ENCODE peak calls at places on chromosome 16, in six cellular contexts. U is H1, L is ovary, O is uterus, X is A549, T is body of pancreas. C is an unnamed sample. For H3K4me1, the result is how much of the 10 kb centered on the place peaks cover.

GRCh38 chr16:66429290-66429962 is 2.3 kb downstream of the BEAN1 start:
- DNase-seq in T (no peak), X (no peak), O (no peak), U (no peak), L (no peak), C (peak)

GRCh38 chr16:86663691-86664517 is 85.6 kb downstream of the FOXL1 start:
- DNase-seq in U (no peak), T (no peak), X (peak), O (no peak), L (no peak), C (peak)

GRCh38 chr16:23788653-23789052 is 33.8 kb downstream of the CHP2 start:
- DNase-seq in L (no peak), U (no peak), T (no peak), O (no peak), X (no peak), C (no peak)

GRCh38 chr16:56812884-56813283 is 52.1 kb upstream of the SLC12A3 start:
- DNase-seq in U (no peak), T (no peak), O (no peak), L (no peak), X (peak), C (no peak)

GRCh38 chr16:57000271-57001025 is 11.1 kb downstream of the NLRC5 start:
- DNase-seq in T (peak), L (no peak), O (peak), U (no peak), X (peak), C (no peak)

GRCh38 chr16:5490499-5490898 is 392.9 kb upstream of the EEF2KMT start:
- DNase-seq in U (no peak), T (no peak), O (no peak), L (no peak), X (peak), C (no peak)

GRCh38 chr16:59148756-59149155 is 414.6 kb upstream of the GOT2 start:
- DNase-seq in X (no peak), U (no peak), T (no peak), O (no peak), L (no peak), C (no peak)

GRCh38 chr16:50836121-50836541 is 94.2 kb downstream of the CYLD start:
- DNase-seq in T (no peak), X (no peak), L (no peak), U (no peak), O (no peak), C (no peak)

GRCh38 chr16:19822534-19822933 is 62.1 kb downstream of the GPRC5B start:
- DNase-seq in L (no peak), U (no peak), T (no peak), X (no peak), O (no peak), C (no peak)

GRCh38 chr16:69934044-69934443 is 17.1 kb upstream of the CLEC18A start:
- DNase-seq in U (no peak), T (no peak), O (no peak), X (no peak), L (no peak), C (peak)

GRCh38 chr16:5024632-5025031 is 9.1 kb downstream of the NAGPA start:
- DNase-seq in T (peak), L (no peak), X (peak), O (no peak), U (no peak), C (no peak)

GRCh38 chr16:66289986-66290385 is 76.5 kb upstream of the CDH5 start:
- DNase-seq in O (no peak), T (no peak), L (no peak), U (no peak), X (no peak), C (peak)

GRCh38 chr16:56701534-56701933 is 19.3 kb downstream of the MT1X start:
- DNase-seq in L (no peak), U (no peak), T (no peak), O (no peak), X (no peak), C (no peak)

GRCh38 chr16:84367297-84367680 is 1.0 kb upstream of the ATP2C2 start:
- DNase-seq in L (no peak), U (no peak), O (no peak), T (no peak), X (no peak), C (no peak)

GRCh38 chr16:57999366-57999970 is 1.0 kb downstream of the ZNF319 start:
- DNase-seq in T (no peak), L (no peak), U (no peak), O (no peak), X (peak), C (no peak)

GRCh38 chr16:86455116-86455515 is 55.2 kb upstream of the FOXF1 start:
- DNase-seq in T (no peak), L (no peak), X (no peak), O (no peak), U (no peak), C (no peak)

GRCh38 chr16:23317266-23317661 is 15.2 kb downstream of the SCNN1B start:
- DNase-seq in L (no peak), O (no peak), U (no peak), T (peak), X (peak), C (no peak)

GRCh38 chr16:69055003-69055402 is 50.5 kb upstream of the HAS3 start:
- DNase-seq in T (no peak), X (no peak), O (no peak), U (no peak), L (no peak), C (no peak)

GRCh38 chr16:73049051-73049910 is 1.4 kb upstream of the ZFHX3 start:
- DNase-seq in O (no peak), X (no peak), U (no peak), T (no peak), L (no peak), C (no peak)

GRCh38 chr16:77759821-77760220 is 28.5 kb upstream of the VAT1L start:
- DNase-seq in U (no peak), X (no peak), O (no peak), T (no peak), L (no peak), C (no peak)

GRCh38 chr16:14509675-14510132 is 120.4 kb downstream of the PARN start:
- DNase-seq in X (no peak), T (no peak), U (no peak), L (no peak), O (no peak), C (no peak)

GRCh38 chr16:83273504-83274173 is 534.1 kb upstream of the HSBP1 start:
- DNase-seq in O (no peak), X (no peak), U (no peak), L (no peak), T (no peak), C (no peak)

GRCh38 chr16:53099318-53100130 is 44.7 kb downstream of the CHD9 start:
- DNase-seq in L (peak), T (peak), U (peak), X (peak), O (peak), C (peak)

GRCh38 chr16:4115209-4115940 is 867 bp downstream of the ADCY9 start:
- DNase-seq in T (peak), U (no peak), X (peak), O (peak), L (peak), C (no peak)

GRCh38 chr16:73251608-73252007 is 203.7 kb upstream of the ZFHX3 start:
- DNase-seq in T (no peak), U (no peak), O (no peak), L (no peak), X (no peak), C (no peak)

GRCh38 chr16:78523212-78523995 is 423.9 kb downstream of the WWOX start:
- DNase-seq in O (no peak), X (no peak), U (no peak), L (no peak), T (no peak), C (no peak)

GRCh38 chr16:4748682-4749411 is 14.5 kb downstream of the DNAAF8 start:
- DNase-seq in L (no peak), X (no peak), O (no peak), U (no peak), T (no peak), C (no peak)

GRCh38 chr16:66927012-66927436 is 1.7 kb upstream of the RRAD start:
- DNase-seq in X (peak), O (no peak), U (no peak), T (no peak), L (no peak), C (no peak)

GRCh38 chr16:25108054-25108453 is 3.5 kb upstream of the LCMT1 start:
- DNase-seq in X (peak), U (no peak), T (no peak), O (no peak), L (no peak), C (no peak)

GRCh38 chr16:71542377-71542776 is 16.2 kb downstream of the CHST4 start:
- DNase-seq in O (no peak), T (peak), L (no peak), U (no peak), X (peak), C (no peak)

GRCh38 chr16:51048544-51048943 is 102.5 kb downstream of the SALL1 start:
- DNase-seq in L (no peak), X (peak), T (no peak), U (no peak), O (no peak), C (no peak)

GRCh38 chr16:16004314-16004749 is 54.9 kb downstream of the ABCC1 start:
- DNase-seq in T (no peak), L (no peak), O (no peak), X (peak), U (no peak), C (no peak)

GRCh38 chr16:88735616-88736015 is 29.3 kb downstream of the CTU2 start:
- DNase-seq in U (no peak), L (no peak), O (no peak), T (no peak), X (no peak), C (no peak)

GRCh38 chr16:88732961-88733294 is 26.6 kb downstream of the CTU2 start:
- DNase-seq in X (no peak), O (no peak), L (no peak), U (no peak), T (no peak), C (no peak)

GRCh38 chr16:88733630-88734360 is 27.5 kb downstream of the CTU2 start:
- DNase-seq in L (no peak), O (no peak), U (no peak), T (no peak), X (no peak), C (no peak)

GRCh38 chr16:88735121-88735520 is 28.8 kb downstream of the CTU2 start:
- DNase-seq in U (no peak), T (no peak), L (no peak), X (no peak), O (no peak), C (no peak)

DNA sequence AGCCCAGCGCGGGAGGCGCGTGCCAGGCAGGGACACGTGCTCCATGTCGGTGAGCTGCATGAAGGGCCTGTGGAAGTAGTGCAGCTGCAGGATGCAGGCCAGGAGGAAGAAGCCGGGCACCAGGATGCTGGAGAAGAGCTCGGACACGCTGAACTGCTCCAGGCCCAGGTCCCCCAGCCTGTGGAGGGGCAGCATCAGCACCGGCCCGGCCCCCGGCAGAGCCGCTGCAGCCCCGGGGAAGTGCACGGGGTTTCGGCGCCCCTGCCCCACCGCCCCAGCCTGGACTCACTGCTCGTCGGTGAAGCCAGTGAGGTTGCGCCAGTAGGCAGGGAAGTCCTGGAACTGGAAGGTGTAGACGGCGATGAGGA is 28.0 kb downstream of the CTU2 start:
- DNase-seq in U (no peak), T (no peak), O (no peak), L (no peak), X (no peak), C (no peak)
- TF ChIP-seq CTCF in U (no peak), T (no peak), O (no peak), L (no peak), X (no peak), C (no peak)

GRCh38 chr16:1959269-1960039 is at the start of gene NDUFB10:
- DNase-seq in L (peak), X (peak), U (peak), T (peak), O (peak), C (peak)
- TF ChIP-seq POLR2A in L (peak), X (peak), U (peak), T (peak), O (peak), C (peak)

DNA sequence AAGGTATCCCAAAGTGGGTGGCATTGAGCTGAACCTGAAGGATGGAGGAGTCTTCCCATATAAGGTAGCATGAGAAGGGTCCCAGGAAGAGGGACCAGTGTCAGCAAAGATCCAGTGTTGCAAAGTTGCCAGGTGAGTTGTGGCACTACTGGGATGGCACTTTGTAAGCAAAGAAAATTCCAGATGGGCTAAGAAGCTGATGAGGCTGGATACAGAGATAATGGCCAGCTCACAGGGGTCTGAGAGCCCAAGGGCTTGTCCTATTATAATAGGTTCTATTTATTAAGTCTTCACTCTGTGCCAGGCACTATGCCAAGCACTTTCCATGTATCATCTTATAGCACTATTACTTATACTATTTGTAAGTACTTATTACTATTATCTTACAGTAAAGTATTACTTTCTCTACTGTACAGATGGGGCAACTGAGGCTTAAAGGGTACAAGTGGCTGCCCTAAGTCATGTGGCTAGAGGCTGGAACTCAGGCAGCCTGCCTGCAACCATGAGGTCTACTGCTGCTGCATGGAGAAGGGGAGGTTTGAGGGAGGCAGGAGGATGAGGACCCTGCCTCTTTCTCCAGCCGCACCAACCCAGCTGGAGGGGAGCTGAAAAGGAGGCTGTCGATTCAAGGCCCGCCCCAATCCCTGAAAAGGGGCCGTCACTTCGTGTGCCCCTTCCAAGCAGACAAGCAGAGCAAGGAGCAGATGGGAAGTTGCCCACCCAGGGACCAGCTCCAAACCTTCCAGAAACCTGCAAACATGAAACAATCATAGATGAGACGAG is 86.5 kb downstream of the C16orf78 start:
- DNase-seq in U (no peak), T (no peak), O (no peak), L (no peak), X (no peak), C (peak)
- H3K4me1 ChIP-seq in U (under half), T (under half), O (under half), L (under half), X (under half), C (under half)

GRCh38 chr16:8872967-8873865 is 4.4 kb upstream of the CARHSP1 start:
- DNase-seq in L (no peak), U (no peak), X (no peak), T (no peak), O (no peak), C (no peak)
- TF ChIP-seq CTCF in L (no peak), U (no peak), X (peak), T (no peak), O (no peak), C (no peak)

DNA sequence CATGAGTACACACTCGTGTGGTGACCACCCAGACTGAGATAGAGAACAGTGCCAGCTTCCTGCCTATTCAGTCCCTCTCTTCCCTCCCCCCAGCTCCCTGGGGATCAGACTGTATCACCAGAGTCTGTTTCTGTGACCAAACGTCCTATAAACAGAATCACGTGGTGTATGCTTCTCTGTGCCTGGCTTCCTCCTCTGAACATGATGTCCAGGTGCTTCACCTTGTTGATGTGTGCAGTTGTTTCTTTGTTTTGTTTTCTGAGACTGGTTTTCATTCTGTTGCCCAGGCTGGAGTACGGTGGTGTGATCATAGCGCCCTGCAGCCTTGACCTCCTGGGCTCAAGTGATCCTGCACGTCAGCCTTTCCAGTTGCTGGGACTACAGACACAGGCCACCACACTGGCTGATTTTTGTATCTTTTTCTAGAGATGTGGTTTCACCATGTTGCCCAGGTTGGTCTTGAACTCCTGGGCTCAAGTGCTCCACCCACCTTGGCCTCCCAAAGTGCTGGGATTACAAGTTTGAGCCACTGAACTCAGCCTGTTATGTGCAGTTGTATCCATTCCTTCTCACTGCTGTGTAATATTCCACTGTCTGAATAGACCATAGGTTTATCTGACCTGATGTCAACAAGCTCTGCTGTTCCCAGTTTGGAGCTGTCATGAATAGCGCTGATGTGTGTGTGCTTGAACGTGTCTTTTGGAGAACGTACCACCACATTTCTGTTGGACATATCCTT is 28.9 kb upstream of the PRM1 start:
- DNase-seq in L (peak), U (no peak), O (no peak), X (no peak), T (no peak), C (no peak)
- TF ChIP-seq POLR2A in L (no peak), U (no peak), O (no peak), X (no peak), T (no peak), C (no peak)

DNA sequence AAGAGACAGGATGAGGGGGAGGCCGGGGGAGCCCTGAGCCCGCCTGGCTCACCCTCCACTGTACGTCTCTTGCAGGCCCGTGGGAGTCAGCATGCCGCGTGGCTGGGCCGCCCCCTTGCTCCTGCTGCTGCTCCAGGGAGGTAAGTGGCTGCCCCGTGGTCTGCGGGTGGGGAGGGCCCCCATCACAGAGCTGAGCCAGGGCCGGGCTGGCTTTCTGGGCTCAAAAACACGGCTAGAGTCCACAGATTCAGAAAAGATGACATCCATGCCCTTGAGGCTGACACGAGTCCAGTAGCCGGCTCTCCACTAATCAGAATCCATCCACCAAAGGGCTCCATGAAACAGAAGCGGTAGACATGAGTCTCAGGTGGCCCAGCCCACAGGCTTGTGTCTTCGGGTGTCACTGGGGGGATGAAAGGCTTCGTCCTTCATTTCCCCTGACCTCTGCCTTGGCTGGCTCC is 28.0 kb downstream of the IL21R start:
- DNase-seq in L (no peak), T (no peak), X (no peak), O (no peak), U (no peak), C (peak)
- H3K4me1 ChIP-seq in L (under half), T (under half), X (under half), O (under half), U (under half), C (under half)

DNA sequence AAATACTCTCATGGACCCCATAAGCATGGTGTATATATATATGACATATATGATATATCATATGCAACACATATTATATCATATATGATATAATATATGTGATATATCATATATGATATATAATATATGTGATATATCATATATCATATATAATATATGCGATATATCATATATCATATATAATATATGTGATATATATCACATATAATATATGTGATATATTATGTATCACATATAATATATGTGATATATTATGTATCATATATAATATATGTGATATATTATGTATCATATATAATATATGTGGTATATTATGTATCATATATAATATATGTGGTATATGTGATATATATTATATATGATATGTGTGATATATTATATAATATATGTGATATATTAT is 21.9 kb upstream of the MAPK3 start:
- DNase-seq in O (no peak), L (no peak), T (no peak), U (no peak), X (no peak), C (no peak)
- TF ChIP-seq CTCF in O (no peak), L (no peak), T (no peak), U (no peak), X (no peak), C (no peak)

DNA sequence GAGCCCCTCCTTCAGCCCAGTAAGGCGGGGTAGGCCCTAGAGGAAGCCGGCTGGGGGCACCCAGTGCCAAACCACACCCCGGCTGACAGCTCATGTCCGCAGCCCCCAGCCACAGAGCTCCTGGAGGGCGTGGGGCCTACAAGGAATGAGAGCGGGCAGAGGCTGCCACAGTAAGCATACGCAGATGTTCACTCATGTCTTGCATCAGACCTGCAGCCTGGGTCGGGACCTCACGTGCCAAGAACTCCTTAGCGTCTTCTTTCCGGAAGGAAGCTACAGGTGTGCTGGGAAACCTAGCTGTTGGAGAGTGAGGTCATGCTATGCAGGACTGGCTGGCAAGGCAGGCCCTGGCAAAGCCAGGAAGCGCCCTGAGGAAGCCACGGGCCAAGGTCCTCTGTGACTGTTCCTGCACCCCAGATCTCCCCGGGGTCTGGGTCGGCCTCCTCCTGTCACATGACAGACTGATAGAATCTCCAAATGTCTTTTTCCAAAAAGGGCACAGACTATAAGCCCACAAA is 1.6 kb downstream of the ZNF598 start:
- DNase-seq in T (peak), L (no peak), X (no peak), O (no peak), U (no peak), C (no peak)
- TF ChIP-seq POLR2A in T (peak), L (no peak), X (no peak), O (no peak), U (no peak), C (no peak)